ENCODE peak calls at places on chromosomes 11 and 22, in five cellular contexts. One of them, this sample, is unnamed.

GRCh38 chr22:30325065-30325720 is 1.5 kb downstream of the TBC1D10A start:
- DNase-seq in cerebellar nuclear complex: no peak
- DNase-seq in foreskin fibroblast: peak; percentile 79
- DNase-seq in upper lobe of right lung: no peak
- DNase-seq in occipital lobe: no peak
- DNase-seq in this sample: peak; percentile 37

GRCh38 chr11:127670372-127670771 is 669.8 kb upstream of the KIRREL3 start:
- DNase-seq in upper lobe of right lung: no peak
- DNase-seq in cerebellar nuclear complex: no peak
- DNase-seq in foreskin fibroblast: no peak
- DNase-seq in occipital lobe: no peak
- DNase-seq in this sample: no peak

GRCh38 chr11:74380746-74381439 is 17.3 kb downstream of the PGM2L1 start:
- DNase-seq in occipital lobe: no peak
- DNase-seq in cerebellar nuclear complex: no peak
- DNase-seq in foreskin fibroblast: no peak
- DNase-seq in upper lobe of right lung: no peak
- DNase-seq in this sample: no peak

GRCh38 chr22:20396639-20397038 is 2.7 kb downstream of the ZNF74 start:
- DNase-seq in cerebellar nuclear complex: no peak
- DNase-seq in upper lobe of right lung: no peak
- DNase-seq in foreskin fibroblast: peak; percentile 34
- DNase-seq in occipital lobe: no peak
- DNase-seq in this sample: no peak

GRCh38 chr11:692824-693414 is 2.1 kb downstream of the DEAF1 start:
- DNase-seq in occipital lobe: no peak
- DNase-seq in upper lobe of right lung: no peak
- DNase-seq in foreskin fibroblast: no peak
- DNase-seq in cerebellar nuclear complex: no peak
- DNase-seq in this sample: no peak

GRCh38 chr11:69915151-69915500 is 95.9 kb upstream of the FGF3 start:
- DNase-seq in cerebellar nuclear complex: no peak
- DNase-seq in upper lobe of right lung: no peak
- DNase-seq in foreskin fibroblast: peak; percentile 11
- DNase-seq in occipital lobe: no peak
- DNase-seq in this sample: no peak

GRCh38 chr11:61890536-61891330 is 612 bp downstream of the FADS3 start:
- DNase-seq in occipital lobe: no peak
- DNase-seq in foreskin fibroblast: peak; percentile 77
- DNase-seq in upper lobe of right lung: peak; percentile 78
- DNase-seq in cerebellar nuclear complex: no peak
- DNase-seq in this sample: peak; percentile 21

GRCh38 chr11:19025799-19026406 is 34.6 kb downstream of the MRGPRX2 start:
- DNase-seq in foreskin fibroblast: peak; percentile 9
- DNase-seq in occipital lobe: no peak
- DNase-seq in upper lobe of right lung: no peak
- DNase-seq in cerebellar nuclear complex: no peak
- DNase-seq in this sample: no peak

GRCh38 chr11:118289411-118289810 is 15.1 kb upstream of the CD3E start:
- DNase-seq in upper lobe of right lung: no peak
- DNase-seq in cerebellar nuclear complex: no peak
- DNase-seq in foreskin fibroblast: no peak
- DNase-seq in occipital lobe: no peak
- DNase-seq in this sample: peak; percentile 29

GRCh38 chr11:47724041-47724729 is 9.0 kb upstream of the AGBL2 start:
- DNase-seq in cerebellar nuclear complex: no peak
- DNase-seq in upper lobe of right lung: no peak
- DNase-seq in foreskin fibroblast: peak; percentile 50
- DNase-seq in occipital lobe: no peak
- DNase-seq in this sample: peak; percentile 63

GRCh38 chr11:34501500-34501899 is 12.1 kb downstream of the ELF5 start:
- DNase-seq in upper lobe of right lung: no peak
- DNase-seq in cerebellar nuclear complex: no peak
- DNase-seq in occipital lobe: no peak
- DNase-seq in foreskin fibroblast: peak; percentile 68
- DNase-seq in this sample: peak; percentile 74

GRCh38 chr11:9861860-9862725 is 198.2 kb downstream of the SWAP70 start:
- DNase-seq in foreskin fibroblast: peak; percentile 64
- DNase-seq in occipital lobe: no peak
- DNase-seq in cerebellar nuclear complex: no peak
- DNase-seq in upper lobe of right lung: no peak
- DNase-seq in this sample: peak; percentile 75

GRCh38 chr11:72100462-72100861 is 2.6 kb downstream of the LAMTOR1 start:
- DNase-seq in upper lobe of right lung: no peak
- DNase-seq in occipital lobe: no peak
- DNase-seq in cerebellar nuclear complex: no peak
- DNase-seq in foreskin fibroblast: no peak
- DNase-seq in this sample: no peak

GRCh38 chr11:294795-295194 is 4.5 kb downstream of the IFITM5 start:
- DNase-seq in occipital lobe: no peak
- DNase-seq in upper lobe of right lung: peak; percentile 58
- DNase-seq in cerebellar nuclear complex: no peak
- DNase-seq in foreskin fibroblast: no peak
- DNase-seq in this sample: no peak

GRCh38 chr22:47781427-47782111 is 1019.1 kb downstream of the TBC1D22A start:
- DNase-seq in cerebellar nuclear complex: no peak
- DNase-seq in foreskin fibroblast: no peak
- DNase-seq in occipital lobe: no peak
- DNase-seq in upper lobe of right lung: no peak
- DNase-seq in this sample: no peak

GRCh38 chr22:29580200-29580810 is 608 bp downstream of the NIPSNAP1 start:
- DNase-seq in upper lobe of right lung: no peak
- DNase-seq in occipital lobe: no peak
- DNase-seq in foreskin fibroblast: no peak
- DNase-seq in cerebellar nuclear complex: no peak
- DNase-seq in this sample: no peak

GRCh38 chr11:44536779-44537516 is 28.5 kb upstream of the CD82 start:
- DNase-seq in cerebellar nuclear complex: no peak
- DNase-seq in occipital lobe: no peak
- DNase-seq in foreskin fibroblast: no peak
- DNase-seq in upper lobe of right lung: no peak
- DNase-seq in this sample: no peak

GRCh38 chr11:126462422-126462821 is 106.9 kb downstream of the ST3GAL4 start:
- DNase-seq in foreskin fibroblast: no peak
- DNase-seq in upper lobe of right lung: no peak
- DNase-seq in cerebellar nuclear complex: no peak
- DNase-seq in occipital lobe: no peak
- DNase-seq in this sample: no peak

GRCh38 chr11:8055836-8056526 is 25.0 kb upstream of the TUB start:
- DNase-seq in cerebellar nuclear complex: no peak
- DNase-seq in foreskin fibroblast: no peak
- DNase-seq in occipital lobe: no peak
- DNase-seq in upper lobe of right lung: no peak
- DNase-seq in this sample: no peak

GRCh38 chr11:32259641-32260081 is 168.8 kb downstream of the RCN1 start:
- DNase-seq in foreskin fibroblast: no peak
- DNase-seq in occipital lobe: no peak
- DNase-seq in upper lobe of right lung: peak; percentile 68
- DNase-seq in cerebellar nuclear complex: no peak
- DNase-seq in this sample: no peak

GRCh38 chr11:574632-575323 is 1.5 kb upstream of the PHRF1 start:
- DNase-seq in occipital lobe: no peak
- DNase-seq in foreskin fibroblast: no peak
- DNase-seq in cerebellar nuclear complex: no peak
- DNase-seq in upper lobe of right lung: no peak
- DNase-seq in this sample: no peak

GRCh38 chr11:92527467-92527866 is 302.8 kb downstream of the FAT3 start:
- DNase-seq in foreskin fibroblast: no peak
- DNase-seq in upper lobe of right lung: no peak
- DNase-seq in occipital lobe: no peak
- DNase-seq in cerebellar nuclear complex: no peak
- DNase-seq in this sample: no peak

GRCh38 chr11:33197915-33198727 is 36.8 kb upstream of the CSTF3 start:
- DNase-seq in cerebellar nuclear complex: no peak
- DNase-seq in foreskin fibroblast: no peak
- DNase-seq in occipital lobe: no peak
- DNase-seq in upper lobe of right lung: no peak
- DNase-seq in this sample: peak; percentile 39

GRCh38 chr11:13105237-13105844 is 96.2 kb downstream of the RASSF10 start:
- DNase-seq in upper lobe of right lung: no peak
- DNase-seq in foreskin fibroblast: no peak
- DNase-seq in cerebellar nuclear complex: no peak
- DNase-seq in occipital lobe: no peak
- DNase-seq in this sample: no peak